ENCODE peak calls at places on chromosomes 6 and 20, in seven cellular contexts. V is activated T-helper 2 cell treated with anti-CD3 and anti-CD28 coated beads, Interferon-gamma antibody, Interleukin-2, Interleukin-4, amounts not matched to agents 10 μg/mL and 5 μg/mL and 100 μg/mL, durations not matched to agents 14 hours and 24 hours and 36 hours; H is NCI-H2171; D is NCI-H1694 treated with DMSO at 0.1 percent for 48 hours; X is activated B cell treated with CpG ODN at 0.5 μM for 24 hours; F is CD8-positive, alpha-beta T cell; T is mucosa of descending colon. M is an unnamed sample.

GRCh38 chr20:63101781-63102719 is 95.3 kb upstream of the BHLHE23 start:
- DNase-seq in H (peak; percentile 59), T (peak; percentile 62), D (peak; percentile 36), F (peak; percentile 75), V (peak; percentile 66), X (peak; percentile 47), M (peak; percentile 89)

GRCh38 chr6:48200874-48201273 is 89.9 kb upstream of the PTCHD4 start:
- DNase-seq in V (no peak), X (no peak), F (no peak), T (no peak), D (no peak), H (no peak), M (no peak)

GRCh38 chr20:38932457-38933120 is 6.4 kb downstream of the FAM83D start:
- DNase-seq in F (no peak), D (no peak), X (no peak), T (no peak), H (no peak), V (no peak), M (no peak)

GRCh38 chr6:167733740-167734661 is 92.7 kb upstream of the AFDN start:
- DNase-seq in F (no peak), V (no peak), T (no peak), X (no peak), H (no peak), D (no peak), M (peak; percentile 23)

GRCh38 chr20:37315293-37316110 is 26.0 kb downstream of the MANBAL start:
- DNase-seq in T (peak; percentile 78), F (no peak), H (no peak), V (no peak), X (peak; percentile 44), D (no peak), M (no peak)

GRCh38 chr6:106125925-106126435 is 39.8 kb downstream of the PRDM1 start:
- DNase-seq in X (no peak), T (peak; percentile 61), V (no peak), F (no peak), D (no peak), H (no peak), M (no peak)

GRCh38 chr6:110951986-110952794 is 6.3 kb upstream of the GTF3C6 start:
- DNase-seq in F (no peak), X (no peak), D (no peak), V (no peak), T (no peak), H (no peak), M (no peak)

GRCh38 chr6:75402296-75402695 is 91.3 kb downstream of the FILIP1 start:
- DNase-seq in T (no peak), H (no peak), F (no peak), V (no peak), D (no peak), X (no peak), M (no peak)

GRCh38 chr6:169936355-169936975 is 185.0 kb downstream of the ERMARD start:
- DNase-seq in D (no peak), H (no peak), X (no peak), T (no peak), V (no peak), F (no peak), M (peak; percentile 64)

GRCh38 chr6:145423936-145424335 is 311.4 kb downstream of the EPM2A start:
- DNase-seq in F (no peak), D (no peak), T (no peak), X (no peak), H (no peak), V (no peak), M (no peak)

GRCh38 chr6:32983964-32984638 is 15.7 kb downstream of the BRD2 start:
- DNase-seq in T (no peak), F (no peak), H (no peak), V (no peak), D (no peak), X (no peak), M (no peak)

GRCh38 chr6:54810182-54810581 is 36.4 kb upstream of the FAM83B start:
- DNase-seq in X (no peak), D (no peak), V (no peak), T (no peak), H (no peak), F (no peak), M (no peak)

GRCh38 chr20:54469293-54469692 is 6.1 kb upstream of the DOK5 start:
- DNase-seq in D (no peak), V (no peak), T (no peak), H (no peak), F (no peak), X (no peak), M (peak; percentile 39)

GRCh38 chr6:118810420-118811027 is 83.4 kb upstream of the ASF1A start:
- DNase-seq in F (peak; percentile 81), T (peak; percentile 60), X (no peak), V (peak; percentile 56), D (no peak), H (no peak), M (no peak)

GRCh38 chr6:82204010-82204409 is 43.5 kb downstream of the IBTK start:
- DNase-seq in H (no peak), D (no peak), X (no peak), T (no peak), V (no peak), F (no peak), M (no peak)

GRCh38 chr6:106084973-106085686 is 1.0 kb upstream of the PRDM1 start:
- DNase-seq in H (no peak), F (no peak), X (no peak), D (no peak), T (no peak), V (no peak), M (no peak)

GRCh38 chr20:12262747-12263146 is 345.1 kb downstream of the BTBD3 start:
- DNase-seq in T (no peak), D (no peak), X (no peak), H (no peak), F (no peak), V (no peak), M (no peak)

GRCh38 chr20:57867181-57867803 is 157.5 kb upstream of the PMEPA1 start:
- DNase-seq in F (peak; percentile 32), H (no peak), T (no peak), V (no peak), X (no peak), D (no peak), M (no peak)

GRCh38 chr20:58424218-58424617 is 35.2 kb downstream of the VAPB start:
- DNase-seq in H (no peak), D (no peak), F (no peak), V (no peak), T (no peak), X (no peak), M (peak; percentile 38)

GRCh38 chr6:26197736-26198625 is 110.8 kb downstream of the HFE start:
- DNase-seq in D (no peak), T (peak; percentile 83), V (peak; percentile 59), H (peak; percentile 29), X (no peak), F (peak; percentile 60), M (no peak)